ENCODE peak calls at places on chromosome 9, in seven cellular contexts. N is endodermal cell; A is CD8-positive, alpha-beta T cell; G is mucosa of descending colon; I is KBM-7; P is stomach; C is activated T-cell treated with anti-CD3 and anti-CD28 coated beads for 1 hour. U is an unnamed sample.

GRCh38 chr9:131642496-131643083 is 97.3 kb downstream of the PRRT1B start:
- DNase-seq in N (no peak), A (no peak), G (no peak), I (no peak), P (no peak), C (no peak), U (no peak)

GRCh38 chr9:134488251-134488900 is 153.2 kb upstream of the COL5A1 start:
- DNase-seq in N (no peak), A (no peak), G (peak), I (no peak), P (no peak), C (no peak), U (no peak)

GRCh38 chr9:133714606-133715294 is 23.4 kb downstream of the SARDH start:
- DNase-seq in N (peak), A (no peak), G (peak), I (no peak), P (no peak), C (no peak), U (no peak)

GRCh38 chr9:133144142-133144886 is 19.4 kb downstream of the GBGT1 start:
- DNase-seq in N (peak), A (peak), G (peak), I (peak), P (peak), C (peak), U (peak)

GRCh38 chr9:128141604-128142003 is 7.6 kb upstream of the LCN2 start:
- DNase-seq in N (no peak), A (no peak), G (peak), I (no peak), P (no peak), C (no peak), U (no peak)

GRCh38 chr9:106478312-106479099 is 384.5 kb upstream of the ZNF462 start:
- DNase-seq in N (no peak), A (no peak), G (no peak), I (no peak), P (no peak), C (no peak), U (no peak)

GRCh38 chr9:99259231-99259918 is 37.3 kb downstream of the SEC61B start:
- DNase-seq in N (peak), A (peak), G (peak), I (no peak), P (peak), C (no peak), U (peak)

GRCh38 chr9:89427621-89428221 is 70.2 kb downstream of the SEMA4D start:
- DNase-seq in N (no peak), A (peak), G (peak), I (no peak), P (no peak), C (peak), U (no peak)

GRCh38 chr9:93132287-93132927 is 1.6 kb downstream of the NINJ1 start:
- DNase-seq in N (peak), A (no peak), G (peak), I (no peak), P (peak), C (no peak), U (peak)

GRCh38 chr9:121445986-121446385 is 53.7 kb downstream of the GGTA1 start:
- DNase-seq in N (peak), A (no peak), G (no peak), I (peak), P (no peak), C (no peak), U (no peak)

GRCh38 chr9:123268240-123268949 is at the start of gene STRBP:
- DNase-seq in N (peak), A (peak), G (peak), I (peak), P (peak), C (peak), U (peak)

GRCh38 chr9:18997151-18997550 is 35.9 kb downstream of the SAXO1 start:
- DNase-seq in N (no peak), A (no peak), G (no peak), I (no peak), P (no peak), C (no peak), U (no peak)

GRCh38 chr9:106310782-106311181 is 552.2 kb upstream of the ZNF462 start:
- DNase-seq in N (no peak), A (no peak), G (no peak), I (peak), P (no peak), C (no peak), U (no peak)

GRCh38 chr9:118318770-118319443 is 614.7 kb downstream of the TLR4 start:
- DNase-seq in N (no peak), A (no peak), G (no peak), I (no peak), P (no peak), C (no peak), U (no peak)

GRCh38 chr9:20624201-20625002 is 2.1 kb upstream of the MLLT3 start:
- DNase-seq in N (peak), A (peak), G (no peak), I (peak), P (peak), C (peak), U (peak)

GRCh38 chr9:17462869-17463464 is 115.9 kb upstream of the SH3GL2 start:
- DNase-seq in N (peak), A (no peak), G (no peak), I (peak), P (peak), C (peak), U (peak)

GRCh38 chr9:107180206-107180605 is 102.9 kb upstream of the RAD23B start:
- DNase-seq in N (no peak), A (no peak), G (no peak), I (no peak), P (no peak), C (no peak), U (no peak)

GRCh38 chr9:123069010-123069481 is 35.6 kb downstream of the GPR21 start:
- DNase-seq in N (no peak), A (no peak), G (no peak), I (no peak), P (no peak), C (no peak), U (no peak)

GRCh38 chr9:13485068-13485596 is 205.6 kb upstream of the MPDZ start:
- DNase-seq in N (no peak), A (no peak), G (no peak), I (no peak), P (no peak), C (no peak), U (peak)

GRCh38 chr9:136133191-136133958 is 14.7 kb upstream of the TMEM250 start:
- DNase-seq in N (peak), A (no peak), G (no peak), I (peak), P (no peak), C (no peak), U (no peak)

GRCh38 chr9:27292646-27293045 is 4.3 kb downstream of the EQTN start:
- DNase-seq in N (no peak), A (no peak), G (no peak), I (no peak), P (no peak), C (no peak), U (no peak)

GRCh38 chr9:114285166-114285867 is 37.6 kb upstream of the ORM1 start:
- DNase-seq in N (peak), A (no peak), G (peak), I (no peak), P (no peak), C (no peak), U (no peak)

GRCh38 chr9:128149001-128149701 is at the start of gene LCN2:
- DNase-seq in N (peak), A (no peak), G (peak), I (no peak), P (peak), C (no peak), U (peak)

GRCh38 chr9:37486616-37487544 is 1.1 kb downstream of the POLR1E start:
- DNase-seq in N (no peak), A (peak), G (no peak), I (peak), P (no peak), C (no peak), U (peak)

GRCh38 chr9:110115341-110115820 is 92.6 kb downstream of the C9orf152 start:
- DNase-seq in N (no peak), A (no peak), G (no peak), I (no peak), P (no peak), C (no peak), U (no peak)

GRCh38 chr9:3527653-3527960 is 1.8 kb upstream of the RFX3 start:
- DNase-seq in N (no peak), A (no peak), G (no peak), I (peak), P (no peak), C (no peak), U (no peak)

GRCh38 chr9:71446499-71447411 is 321.6 kb downstream of the CEMIP2 start:
- DNase-seq in N (peak), A (no peak), G (peak), I (peak), P (peak), C (no peak), U (peak)

U was measured in transverse colon.